ENCODE peak calls at places on chromosomes 16 and 17, in seven cellular contexts. B is anterior cingulate cortex; I is AG10803; F is NCI-H774; X is stimulated activated CD8-positive, alpha-beta memory T cell treated with anti-CD3 and anti-CD28 coated beads, Interleukin-12 subunit alpha, Interleukin-12 subunit beta, amount 100 ng/mL, for 1 hour; Y is activated naive CD4-positive, alpha-beta T cell treated with anti-CD3 and anti-CD28 coated beads for 36 hours; N is NCI-H526 treated with DMSO at 0.1 percent for 48 hours. G is an unnamed sample.

GRCh38 chr16:51818342-51818944 is 667.4 kb upstream of the SALL1 start:
- DNase-seq in B (no peak), I (peak; percentile 52), F (peak; percentile 34), X (no peak), Y (peak; percentile 36), N (peak; percentile 59), G (peak; percentile 58)

GRCh38 chr17:43314582-43314981 is 80.8 kb upstream of the RNU2-1 start:
- DNase-seq in B (no peak), I (no peak), F (no peak), X (no peak), Y (no peak), N (no peak), G (no peak)

GRCh38 chr17:82737981-82738877 is 2.8 kb downstream of the FN3K start:
- DNase-seq in B (peak; percentile 71), I (no peak), F (no peak), X (no peak), Y (no peak), N (no peak), G (no peak)

GRCh38 chr17:81959362-81960129 is 1.4 kb downstream of the NOTUM start:
- DNase-seq in B (no peak), I (peak; percentile 35), F (peak; percentile 40), X (peak; percentile 73), Y (peak; percentile 78), N (no peak), G (peak; percentile 59)

GRCh38 chr17:68383443-68384321 is 73.6 kb downstream of the WIPI1 start:
- DNase-seq in B (no peak), I (peak; percentile 96), F (no peak), X (no peak), Y (peak; percentile 39), N (no peak), G (no peak)

GRCh38 chr17:2598166-2598565 is 4.7 kb downstream of the PAFAH1B1 start:
- DNase-seq in B (no peak), I (peak; percentile 74), F (no peak), X (no peak), Y (no peak), N (no peak), G (no peak)

GRCh38 chr16:1823821-1824220 is 2.8 kb downstream of the HAGH start:
- DNase-seq in B (peak; percentile 62), I (peak; percentile 20), F (no peak), X (no peak), Y (peak; percentile 21), N (no peak), G (no peak)

GRCh38 chr16:55660776-55661175 is 5.0 kb downstream of the SLC6A2 start:
- DNase-seq in B (no peak), I (no peak), F (no peak), X (no peak), Y (no peak), N (no peak), G (no peak)

GRCh38 chr17:65553009-65553645 is 8.3 kb downstream of the AXIN2 start:
- DNase-seq in B (no peak), I (peak; percentile 96), F (no peak), X (no peak), Y (no peak), N (no peak), G (no peak)

GRCh38 chr17:18993876-18994275 is 10.7 kb downstream of the FAM83G start:
- DNase-seq in B (no peak), I (no peak), F (no peak), X (no peak), Y (no peak), N (no peak), G (no peak)

GRCh38 chr17:75153854-75154194 is 488 bp downstream of the JPT1 start:
- DNase-seq in B (no peak), I (no peak), F (no peak), X (no peak), Y (peak; percentile 38), N (no peak), G (peak; percentile 24)

GRCh38 chr16:11327277-11328171 is 17.7 kb upstream of the RMI2 start:
- DNase-seq in B (no peak), I (peak; percentile 39), F (no peak), X (no peak), Y (no peak), N (no peak), G (no peak)

GRCh38 chr17:58156839-58157803 is 8.9 kb downstream of the OR4D1 start:
- DNase-seq in B (peak; percentile 5), I (no peak), F (no peak), X (peak; percentile 32), Y (peak; percentile 71), N (peak; percentile 61), G (peak; percentile 41)

GRCh38 chr17:74212262-74212912 is 984 bp upstream of the TTYH2 start:
- DNase-seq in B (no peak), I (peak; percentile 18), F (no peak), X (no peak), Y (no peak), N (no peak), G (no peak)

GRCh38 chr17:61403846-61404701 is 4.4 kb downstream of the TBX2 start:
- DNase-seq in B (no peak), I (no peak), F (no peak), X (no peak), Y (no peak), N (no peak), G (no peak)

GRCh38 chr16:67917852-67918236 is 13.8 kb downstream of the CTRL start:
- DNase-seq in B (no peak), I (peak; percentile 73), F (no peak), X (peak; percentile 25), Y (peak; percentile 81), N (no peak), G (no peak)

GRCh38 chr17:42667088-42667951 is 8.2 kb downstream of the TUBG2 start:
- DNase-seq in B (no peak), I (peak; percentile 78), F (no peak), X (no peak), Y (no peak), N (no peak), G (no peak)

GRCh38 chr17:3556905-3557767 is 476 bp downstream of the TRPV3 start:
- DNase-seq in B (no peak), I (no peak), F (no peak), X (no peak), Y (no peak), N (no peak), G (no peak)

GRCh38 chr17:28759296-28759865 is 15.6 kb downstream of the TRAF4 start:
- DNase-seq in B (no peak), I (no peak), F (no peak), X (no peak), Y (no peak), N (no peak), G (no peak)

GRCh38 chr17:46979023-46979870 is at the start of gene RPRML:
- DNase-seq in B (no peak), I (no peak), F (peak; percentile 26), X (no peak), Y (peak; percentile 26), N (peak; percentile 67), G (peak; percentile 60)

GRCh38 chr17:78394209-78394608 is 15.8 kb downstream of the PGS1 start:
- DNase-seq in B (no peak), I (no peak), F (peak; percentile 99), X (no peak), Y (no peak), N (peak; percentile 78), G (no peak)